ENCODE peak calls at places on chromosomes 2 and 18, in five cellular contexts. R is testis, T is adrenal gland, L is H1, V is breast epithelium. P is an unnamed sample. For H3K9me3, the result is how much of the 10 kb centered on the place peaks cover.

GRCh38 chr2:100902833-100903405 is 83.0 kb downstream of the NPAS2 start:
- DNase-seq in R (no peak), V (no peak), T (peak), L (no peak), P (no peak)

GRCh38 chr2:182240862-182241371 is 185.9 kb downstream of the PDE1A start:
- DNase-seq in T (peak), V (no peak), R (peak), L (no peak), P (peak)

GRCh38 chr2:3535794-3536681 is 16.7 kb upstream of the ADI1 start:
- DNase-seq in V (no peak), T (peak), L (no peak), R (peak), P (no peak)

GRCh38 chr18:13161276-13161899 is 57.2 kb upstream of the LDLRAD4 start:
- DNase-seq in T (no peak), V (no peak), L (no peak), R (no peak), P (no peak)

GRCh38 chr2:27407798-27408491 is 1.4 kb downstream of the PPM1G start:
- DNase-seq in L (peak), V (no peak), T (peak), R (peak), P (no peak)

GRCh38 chr2:71156531-71156930 is 26.1 kb downstream of the MPHOSPH10 start:
- DNase-seq in T (no peak), R (no peak), L (no peak), V (no peak), P (no peak)

GRCh38 chr2:30113617-30114293 is 33.1 kb upstream of the YPEL5 start:
- DNase-seq in T (peak), L (no peak), R (no peak), V (no peak), P (no peak)

GRCh38 chr2:236610991-236611821 is 41.6 kb downstream of the ACKR3 start:
- DNase-seq in V (no peak), R (no peak), L (no peak), T (no peak), P (no peak)

GRCh38 chr2:106350980-106351379 is 117.2 kb downstream of the RGPD3 start:
- DNase-seq in R (no peak), L (no peak), V (no peak), T (no peak), P (no peak)

GRCh38 chr2:25671622-25672021 is 1.8 kb downstream of the DTNB start:
- DNase-seq in T (no peak), L (no peak), V (no peak), R (no peak), P (no peak)

GRCh38 chr2:240949791-240950705 is 43.9 kb downstream of the CROCC2 start:
- DNase-seq in R (peak), T (no peak), V (peak), L (peak), P (no peak)

GRCh38 chr2:175080479-175080878 is 75.3 kb upstream of the CHN1 start:
- DNase-seq in L (no peak), R (no peak), T (no peak), V (no peak), P (no peak)

GRCh38 chr2:172943992-172944793 is 131.5 kb upstream of the MAP3K20 start:
- DNase-seq in L (no peak), V (no peak), T (no peak), R (no peak), P (no peak)

GRCh38 chr2:112480540-112481049 is 1.4 kb upstream of the TTL start:
- DNase-seq in T (no peak), R (no peak), L (no peak), V (no peak), P (no peak)

GRCh38 chr2:234626566-234627130 is 129.8 kb upstream of the ARL4C start:
- DNase-seq in V (no peak), T (no peak), R (no peak), L (no peak), P (no peak)

GRCh38 chr2:73700111-73700510 is 37.0 kb downstream of the TPRKB start:
- DNase-seq in L (no peak), R (no peak), V (no peak), T (peak), P (no peak)

GRCh38 chr2:2762898-2763287 is 431.8 kb upstream of the MYT1L start:
- DNase-seq in V (no peak), T (no peak), R (no peak), L (no peak), P (no peak)

GRCh38 chr2:239395524-239395923 is 5.3 kb downstream of the HDAC4 start:
- DNase-seq in R (no peak), L (no peak), T (no peak), V (no peak), P (peak)

GRCh38 chr2:30359644-30360167 is 87.3 kb upstream of the LCLAT1 start:
- DNase-seq in R (peak), V (no peak), L (no peak), T (peak), P (no peak)

GRCh38 chr2:9767656-9768281 is 75.5 kb upstream of the TAF1B start:
- DNase-seq in R (no peak), T (no peak), V (peak), L (no peak), P (no peak)

GRCh38 chr18:497688-498087 is 2.8 kb downstream of the COLEC12 start:
- DNase-seq in T (no peak), R (no peak), V (no peak), L (no peak), P (no peak)

GRCh38 chr18:3015203-3015590 is 2.3 kb upstream of the LPIN2 start:
- DNase-seq in L (no peak), V (no peak), R (no peak), T (no peak), P (no peak)

GRCh38 chr2:232580648-232580981 is 30.1 kb downstream of the EIF4E2 start:
- DNase-seq in R (no peak), L (no peak), T (no peak), V (no peak), P (no peak)

DNA sequence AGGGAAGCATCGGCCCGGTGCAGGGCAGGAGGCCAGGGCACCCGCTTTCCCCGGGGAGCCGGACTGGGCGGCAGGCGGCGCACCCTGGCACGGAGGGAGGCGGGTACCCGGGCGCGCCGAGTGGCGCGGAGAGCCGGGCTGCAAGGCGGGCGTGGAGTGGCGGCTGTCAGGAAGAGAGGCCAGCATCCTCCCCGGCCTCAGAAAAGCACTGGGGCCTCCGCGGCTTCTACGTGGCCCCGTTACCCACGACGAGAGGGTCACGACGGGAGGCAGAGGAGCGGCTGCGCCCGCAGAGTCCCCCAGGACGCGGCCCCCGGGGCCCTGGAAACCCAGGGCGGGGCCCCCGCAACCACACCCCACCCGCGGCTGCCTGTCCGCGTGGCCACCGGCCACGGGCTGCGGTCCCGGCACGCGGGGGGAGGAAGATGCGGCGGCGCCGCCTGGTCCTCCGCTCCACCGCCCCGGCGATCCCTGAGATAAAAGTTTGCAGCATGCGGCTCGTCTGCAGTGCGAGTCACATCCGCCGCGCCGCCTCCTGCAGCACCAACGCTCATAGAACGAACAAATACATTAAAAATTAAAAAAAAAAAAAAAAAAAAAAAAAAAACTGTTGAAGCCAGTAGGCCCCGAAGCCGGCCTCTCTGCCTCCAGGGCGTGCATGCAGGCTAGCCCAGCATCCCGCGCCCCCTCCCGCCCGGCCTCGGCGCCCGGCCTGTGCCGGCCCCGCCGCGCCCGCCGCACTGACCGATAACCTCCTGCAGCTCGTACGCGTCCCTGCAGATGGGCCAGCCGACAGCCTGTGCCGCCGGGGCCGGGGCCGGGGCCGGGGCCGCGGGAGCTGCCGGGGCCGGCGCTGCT is 683 bp downstream of the STK39 start:
- DNase-seq in R (peak), V (peak), L (peak), T (peak), P (peak)
- TF ChIP-seq POLR2A in R (no peak), V (no peak), L (no peak), T (no peak), P (peak)

GRCh38 chr2:173997269-173997668 is 32.1 kb upstream of the SP3 start:
- DNase-seq in T (peak), L (no peak), R (peak), V (peak), P (peak)
- TF ChIP-seq CTCF in T (no peak), L (no peak), R (no peak), V (no peak), P (no peak)

GRCh38 chr2:222960126-222960525 is 91.9 kb upstream of the KCNE4 start:
- DNase-seq in T (no peak), R (no peak), V (no peak), L (no peak), P (no peak)

GRCh38 chr2:222964632-222965031 is 87.4 kb upstream of the KCNE4 start:
- DNase-seq in R (no peak), T (no peak), V (no peak), L (no peak), P (no peak)

DNA sequence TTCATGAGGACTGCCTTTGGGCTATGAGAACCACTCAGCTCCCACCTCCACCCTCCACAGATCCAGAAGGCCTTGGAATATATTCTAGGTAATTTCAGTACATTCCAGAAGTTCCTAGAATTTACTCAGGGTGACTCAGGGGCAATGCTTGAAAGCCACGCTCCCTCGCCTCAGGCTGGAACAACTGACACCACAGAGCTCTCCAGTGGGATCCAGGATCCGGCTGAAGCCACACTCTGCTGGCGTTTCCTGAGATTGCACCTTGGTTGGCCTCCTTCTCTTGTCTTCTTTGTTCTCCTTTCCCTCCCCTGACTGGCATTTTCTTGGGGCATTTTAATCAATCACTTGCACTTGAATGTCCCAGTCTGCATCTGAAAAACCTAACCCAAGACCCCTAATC is 92.6 kb upstream of the KCNE4 start:
- DNase-seq in R (no peak), L (no peak), T (no peak), V (no peak), P (no peak)
- H3K9me3 ChIP-seq in R (under half), L (under half), T (under half), V (under half), P (under half)

DNA sequence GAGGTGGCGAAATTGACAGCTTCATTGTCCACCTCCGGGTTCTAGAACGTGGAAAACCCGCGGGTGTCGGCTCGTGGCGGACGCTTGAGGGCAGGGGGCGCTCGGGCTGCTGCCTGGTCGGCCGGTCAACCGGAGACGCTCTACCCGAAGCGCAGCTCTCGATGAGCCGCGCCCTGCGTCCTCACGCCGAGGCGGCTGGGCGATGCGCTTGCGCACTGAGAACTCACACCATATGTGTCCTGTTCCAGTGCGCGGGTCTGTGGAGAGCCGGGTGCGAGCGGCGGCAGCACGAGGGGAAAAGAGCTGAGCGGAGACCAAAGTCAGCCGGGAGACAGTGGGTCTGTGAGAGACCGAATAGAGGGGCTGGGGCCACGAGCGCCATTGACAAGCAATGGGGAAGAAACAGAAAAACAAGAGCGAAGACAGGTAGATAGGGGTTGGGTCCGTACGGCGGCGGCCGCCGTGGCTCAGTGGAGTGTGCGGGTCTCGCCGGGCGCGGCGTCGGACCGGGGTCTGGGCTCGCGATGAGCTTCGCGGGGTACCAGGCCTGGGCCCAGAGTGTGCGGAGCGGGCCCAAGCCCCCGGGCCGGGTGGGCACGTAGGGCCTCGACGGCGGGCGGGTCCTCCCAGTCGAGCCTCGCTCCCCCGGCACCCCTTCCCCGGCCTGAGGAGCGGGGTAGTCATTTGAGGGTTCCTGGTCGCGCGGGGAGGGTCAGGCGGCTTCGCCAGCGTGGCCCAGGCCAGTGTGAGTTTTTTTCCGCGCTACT is at the start of gene EIF5B:
- DNase-seq in L (peak), T (peak), V (peak), R (peak), P (peak)
- TF ChIP-seq POLR2A in L (peak), T (peak), V (peak), R (no peak), P (peak)

GRCh38 chr18:76937597-76937996 is 115.2 kb downstream of the ZNF236 start:
- DNase-seq in R (no peak), V (no peak), L (no peak), T (no peak), P (no peak)
- TF ChIP-seq CTCF in R (no peak), V (no peak), L (no peak), T (no peak), P (no peak)

GRCh38 chr2:63301481-63301880 is 250.9 kb downstream of the OTX1 start:
- DNase-seq in L (no peak), V (no peak), T (no peak), R (no peak), P (no peak)
- H3K9me3 ChIP-seq in L (under half), V (half or more), T (under half), R (under half), P (under half)

GRCh38 chr2:11343344-11343625 is 1.2 kb downstream of the ROCK2 start:
- DNase-seq in L (no peak), T (no peak), R (no peak), V (no peak), P (no peak)

GRCh38 chr2:11344342-11344955 is at the start of gene ROCK2:
- DNase-seq in R (peak), V (peak), T (peak), L (peak), P (peak)

GRCh38 chr2:11344956-11345671 is 678 bp upstream of the ROCK2 start:
- DNase-seq in V (no peak), L (peak), T (peak), R (peak), P (peak)

GRCh38 chr2:11342561-11343343 is 1.7 kb downstream of the ROCK2 start:
- DNase-seq in V (no peak), T (peak), L (no peak), R (peak), P (no peak)

DNA sequence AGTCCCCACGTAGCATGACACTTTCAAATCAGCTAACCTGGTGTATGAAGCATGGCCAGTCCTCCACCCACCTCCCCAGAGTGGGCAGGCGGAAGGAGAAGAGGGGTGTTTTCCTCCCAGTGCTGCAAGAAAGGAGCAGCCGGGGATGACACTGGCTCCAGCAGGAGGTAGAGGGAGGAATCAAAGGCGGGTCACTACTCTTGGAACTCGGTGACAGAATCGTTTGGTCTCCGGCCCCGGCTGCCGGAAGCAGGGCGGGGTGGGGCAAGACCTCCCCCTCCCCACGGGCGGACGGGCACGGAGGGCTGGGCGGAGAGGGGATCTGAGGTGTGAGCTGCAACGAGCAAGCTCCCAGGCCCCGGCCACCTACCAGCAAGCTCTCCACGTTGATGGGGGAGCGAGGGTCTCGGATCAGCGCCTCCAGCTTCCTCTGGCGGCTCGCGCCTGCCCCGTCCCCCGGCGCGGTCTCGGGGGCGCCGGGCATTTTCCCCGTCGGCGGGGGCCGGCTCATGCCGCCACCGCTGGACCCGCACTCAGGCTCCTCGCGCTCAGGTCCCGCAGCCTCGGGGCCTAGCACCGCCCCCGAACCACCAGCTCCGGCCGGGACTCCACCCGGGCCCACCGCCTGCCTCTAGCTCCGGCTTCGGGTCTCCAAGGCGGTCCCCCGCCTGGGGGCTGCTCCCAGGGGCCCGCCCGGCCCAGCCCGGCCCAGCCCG is 652 bp downstream of the ROCK2 start:
- DNase-seq in T (peak), L (peak), R (peak), V (no peak), P (peak)
- TF ChIP-seq POLR2A in T (no peak), L (peak), R (no peak), V (no peak), P (peak)

DNA sequence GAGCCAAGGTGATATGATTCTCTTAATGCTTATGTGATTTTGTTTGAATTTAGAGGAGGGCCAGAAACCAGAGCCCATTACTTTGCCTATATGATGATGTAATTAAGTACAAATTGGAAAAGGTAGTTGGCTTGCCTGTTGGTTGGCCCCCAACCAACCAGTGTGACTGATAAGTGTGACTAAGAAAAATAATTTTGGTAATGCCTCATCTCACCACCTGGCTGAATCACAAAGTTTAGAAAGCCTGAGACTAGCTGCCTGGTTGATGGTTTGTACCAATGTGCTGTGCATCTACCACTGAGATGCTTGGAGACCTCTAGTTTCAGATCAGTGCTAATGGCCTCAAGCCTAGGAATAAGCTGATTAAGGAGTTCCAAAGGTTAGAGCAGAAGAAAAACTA is 338.7 kb downstream of the CDH2 start:
- DNase-seq in V (no peak), L (no peak), T (no peak), R (no peak), P (no peak)
- TF ChIP-seq CTCF in V (no peak), L (no peak), T (no peak), R (no peak), P (no peak)

P was measured in Peyer's patch.